ENCODE peak calls at places on chromosomes 1 and 21, in six cellular contexts. One of them, this sample, is unnamed.

GRCh38 chr1:10791117-10791951 is 5.1 kb downstream of the CASZ1 start:
- DNase-seq in mesendoderm: peak; percentile 22
- DNase-seq in GM23248: no peak
- DNase-seq in NT2/D1: no peak
- DNase-seq in lower lobe of right lung: no peak
- DNase-seq in K562: no peak
- DNase-seq in this sample: no peak

GRCh38 chr1:206979379-206980043 is 9.3 kb upstream of the FCAMR start:
- DNase-seq in K562: peak; percentile 68
- DNase-seq in NT2/D1: no peak
- DNase-seq in mesendoderm: peak; percentile 53
- DNase-seq in lower lobe of right lung: no peak
- DNase-seq in GM23248: peak; percentile 58
- DNase-seq in this sample: no peak

GRCh38 chr1:218426343-218426657 is 81.2 kb downstream of the TGFB2 start:
- DNase-seq in mesendoderm: no peak
- DNase-seq in lower lobe of right lung: no peak
- DNase-seq in NT2/D1: no peak
- DNase-seq in GM23248: peak; percentile 54
- DNase-seq in K562: no peak
- DNase-seq in this sample: no peak

GRCh38 chr1:182669266-182669665 is 15.1 kb downstream of the RGS8 start:
- DNase-seq in GM23248: no peak
- DNase-seq in mesendoderm: peak; percentile 40
- DNase-seq in K562: no peak
- DNase-seq in lower lobe of right lung: no peak
- DNase-seq in NT2/D1: no peak
- DNase-seq in this sample: no peak

GRCh38 chr1:202501281-202501680 is 152.8 kb downstream of the PPP1R12B start:
- DNase-seq in K562: peak; percentile 47
- DNase-seq in NT2/D1: peak; percentile 28
- DNase-seq in mesendoderm: peak; percentile 58
- DNase-seq in GM23248: peak; percentile 41
- DNase-seq in lower lobe of right lung: no peak
- DNase-seq in this sample: no peak

GRCh38 chr1:46488343-46489168 is 1.1 kb upstream of the DMBX1 start:
- DNase-seq in lower lobe of right lung: no peak
- DNase-seq in GM23248: peak; percentile 57
- DNase-seq in K562: no peak
- DNase-seq in mesendoderm: no peak
- DNase-seq in NT2/D1: no peak
- DNase-seq in this sample: no peak

GRCh38 chr1:7953850-7954609 is 7.5 kb upstream of the PARK7 start:
- DNase-seq in NT2/D1: peak; percentile 73
- DNase-seq in mesendoderm: peak; percentile 67
- DNase-seq in K562: peak; percentile 98
- DNase-seq in GM23248: peak; percentile 89
- DNase-seq in lower lobe of right lung: peak; percentile 99
- DNase-seq in this sample: peak; percentile 82

GRCh38 chr1:6445062-6445763 is 20.6 kb downstream of the ESPN start:
- DNase-seq in mesendoderm: peak; percentile 74
- DNase-seq in K562: peak; percentile 64
- DNase-seq in NT2/D1: no peak
- DNase-seq in lower lobe of right lung: no peak
- DNase-seq in GM23248: peak; percentile 59
- DNase-seq in this sample: no peak

GRCh38 chr21:44301961-44302406 is 2.1 kb downstream of the PFKL start:
- DNase-seq in GM23248: no peak
- DNase-seq in NT2/D1: no peak
- DNase-seq in mesendoderm: no peak
- DNase-seq in lower lobe of right lung: no peak
- DNase-seq in K562: no peak
- DNase-seq in this sample: no peak

GRCh38 chr21:42499430-42500106 is 3.5 kb upstream of the RSPH1 start:
- DNase-seq in K562: no peak
- DNase-seq in mesendoderm: peak; percentile 75
- DNase-seq in NT2/D1: no peak
- DNase-seq in lower lobe of right lung: no peak
- DNase-seq in GM23248: no peak
- DNase-seq in this sample: no peak

GRCh38 chr1:154719586-154720327 is 111.8 kb upstream of the ADAR start:
- DNase-seq in GM23248: no peak
- DNase-seq in K562: no peak
- DNase-seq in lower lobe of right lung: no peak
- DNase-seq in NT2/D1: no peak
- DNase-seq in mesendoderm: no peak
- DNase-seq in this sample: no peak

GRCh38 chr1:83692524-83693336 is 306.2 kb downstream of the TTLL7 start:
- DNase-seq in GM23248: peak; percentile 9
- DNase-seq in K562: no peak
- DNase-seq in lower lobe of right lung: no peak
- DNase-seq in mesendoderm: peak; percentile 95
- DNase-seq in NT2/D1: peak; percentile 97
- DNase-seq in this sample: no peak

GRCh38 chr1:224432672-224433040 is 1.9 kb downstream of the WDR26 start:
- DNase-seq in K562: peak; percentile 62
- DNase-seq in mesendoderm: no peak
- DNase-seq in NT2/D1: no peak
- DNase-seq in lower lobe of right lung: no peak
- DNase-seq in GM23248: peak; percentile 51
- DNase-seq in this sample: no peak

GRCh38 chr1:226436855-226437491 is 29.1 kb upstream of the PARP1 start:
- DNase-seq in GM23248: no peak
- DNase-seq in K562: no peak
- DNase-seq in lower lobe of right lung: no peak
- DNase-seq in mesendoderm: no peak
- DNase-seq in NT2/D1: no peak
- DNase-seq in this sample: no peak

GRCh38 chr1:212477680-212478466 is 45.2 kb downstream of the NENF start:
- DNase-seq in GM23248: no peak
- DNase-seq in K562: no peak
- DNase-seq in lower lobe of right lung: no peak
- DNase-seq in NT2/D1: no peak
- DNase-seq in mesendoderm: no peak
- DNase-seq in this sample: no peak

GRCh38 chr21:34653522-34653921 is 15.3 kb upstream of the CLIC6 start:
- DNase-seq in NT2/D1: no peak
- DNase-seq in K562: no peak
- DNase-seq in GM23248: no peak
- DNase-seq in lower lobe of right lung: no peak
- DNase-seq in mesendoderm: no peak
- DNase-seq in this sample: no peak

GRCh38 chr1:208917281-208917680 is 666.2 kb upstream of the CAMK1G start:
- DNase-seq in K562: no peak
- DNase-seq in NT2/D1: no peak
- DNase-seq in lower lobe of right lung: no peak
- DNase-seq in GM23248: no peak
- DNase-seq in mesendoderm: no peak
- DNase-seq in this sample: no peak

GRCh38 chr1:196361112-196361714 is 247.0 kb downstream of the KCNT2 start:
- DNase-seq in K562: peak; percentile 18
- DNase-seq in NT2/D1: no peak
- DNase-seq in mesendoderm: no peak
- DNase-seq in lower lobe of right lung: no peak
- DNase-seq in GM23248: peak; percentile 56
- DNase-seq in this sample: no peak

GRCh38 chr1:206814716-206815341 is 42.5 kb upstream of the IL10 start:
- DNase-seq in mesendoderm: no peak
- DNase-seq in GM23248: peak; percentile 51
- DNase-seq in K562: peak; percentile 33
- DNase-seq in NT2/D1: no peak
- DNase-seq in lower lobe of right lung: no peak
- DNase-seq in this sample: no peak

GRCh38 chr1:228405200-228405978 is 1.2 kb downstream of the TRIM11 start:
- DNase-seq in NT2/D1: no peak
- DNase-seq in K562: no peak
- DNase-seq in lower lobe of right lung: no peak
- DNase-seq in GM23248: peak; percentile 49
- DNase-seq in mesendoderm: peak; percentile 16
- DNase-seq in this sample: no peak

GRCh38 chr1:12717301-12717838 is 1.5 kb downstream of the AADACL3 start:
- DNase-seq in lower lobe of right lung: no peak
- DNase-seq in mesendoderm: no peak
- DNase-seq in NT2/D1: no peak
- DNase-seq in GM23248: no peak
- DNase-seq in K562: no peak
- DNase-seq in this sample: no peak

GRCh38 chr1:200888349-200888838 is 6.3 kb upstream of the INAVA start:
- DNase-seq in mesendoderm: peak; percentile 68
- DNase-seq in NT2/D1: no peak
- DNase-seq in GM23248: no peak
- DNase-seq in K562: no peak
- DNase-seq in lower lobe of right lung: no peak
- DNase-seq in this sample: no peak

GRCh38 chr21:42799516-42799915 is 79.8 kb downstream of the WDR4 start:
- DNase-seq in mesendoderm: no peak
- DNase-seq in lower lobe of right lung: no peak
- DNase-seq in NT2/D1: no peak
- DNase-seq in GM23248: no peak
- DNase-seq in K562: no peak
- DNase-seq in this sample: no peak

GRCh38 chr1:147669475-147670318 is 627 bp downstream of the ACP6 start:
- DNase-seq in lower lobe of right lung: peak; percentile 70
- DNase-seq in K562: no peak
- DNase-seq in mesendoderm: peak; percentile 76
- DNase-seq in NT2/D1: peak; percentile 58
- DNase-seq in GM23248: peak; percentile 72
- DNase-seq in this sample: peak; percentile 73

GRCh38 chr1:11654571-11655262 is at the start of gene FBXO44:
- DNase-seq in K562: peak; percentile 58
- DNase-seq in GM23248: peak; percentile 65
- DNase-seq in mesendoderm: peak; percentile 81
- DNase-seq in NT2/D1: no peak
- DNase-seq in lower lobe of right lung: peak; percentile 82
- DNase-seq in this sample: peak; percentile 77

GRCh38 chr1:36383240-36383639 is 2.5 kb downstream of the STK40 start:
- DNase-seq in K562: no peak
- DNase-seq in mesendoderm: no peak
- DNase-seq in lower lobe of right lung: no peak
- DNase-seq in GM23248: no peak
- DNase-seq in NT2/D1: no peak
- DNase-seq in this sample: no peak

GRCh38 chr1:98045211-98046030 is 124.6 kb upstream of the DPYD start:
- DNase-seq in K562: no peak
- DNase-seq in GM23248: peak; percentile 81
- DNase-seq in NT2/D1: no peak
- DNase-seq in lower lobe of right lung: no peak
- DNase-seq in mesendoderm: peak; percentile 51
- DNase-seq in this sample: peak; percentile 57

GRCh38 chr1:98044766-98045165 is 123.9 kb upstream of the DPYD start:
- DNase-seq in K562: no peak
- DNase-seq in GM23248: peak; percentile 56
- DNase-seq in NT2/D1: no peak
- DNase-seq in lower lobe of right lung: no peak
- DNase-seq in mesendoderm: no peak
- DNase-seq in this sample: no peak

GRCh38 chr1:98048234-98048633 is 127.4 kb upstream of the DPYD start:
- DNase-seq in NT2/D1: peak; percentile 71
- DNase-seq in K562: peak; percentile 14
- DNase-seq in GM23248: peak; percentile 94
- DNase-seq in lower lobe of right lung: peak; percentile 83
- DNase-seq in mesendoderm: peak; percentile 91
- DNase-seq in this sample: no peak

GRCh38 chr1:98044071-98044697 is 123.3 kb upstream of the DPYD start:
- DNase-seq in NT2/D1: no peak
- DNase-seq in K562: no peak
- DNase-seq in mesendoderm: no peak
- DNase-seq in lower lobe of right lung: no peak
- DNase-seq in GM23248: peak; percentile 42
- DNase-seq in this sample: no peak

GRCh38 chr1:98046031-98046641 is 125.3 kb upstream of the DPYD start:
- DNase-seq in lower lobe of right lung: peak; percentile 40
- DNase-seq in GM23248: peak; percentile 85
- DNase-seq in K562: no peak
- DNase-seq in NT2/D1: no peak
- DNase-seq in mesendoderm: peak; percentile 44
- DNase-seq in this sample: no peak
- H3K4me3 ChIP-seq in lower lobe of right lung: peak overlapping the region; percentile 47
- H3K4me3 ChIP-seq in GM23248: peak overlapping the region; percentile 89
- H3K4me3 ChIP-seq in K562: no peak overlapping the region
- H3K4me3 ChIP-seq in NT2/D1: peak overlapping the region; percentile 77
- H3K4me3 ChIP-seq in mesendoderm: no peak overlapping the region
- H3K4me3 ChIP-seq in this sample: peak overlapping the region; percentile 57

GRCh38 chr1:145958734-145959133 is 917 bp upstream of the LIX1L start:
- DNase-seq in GM23248: no peak
- DNase-seq in NT2/D1: no peak
- DNase-seq in K562: no peak
- DNase-seq in lower lobe of right lung: no peak
- DNase-seq in mesendoderm: no peak
- DNase-seq in this sample: no peak
- H3K4me1 ChIP-seq in GM23248: peaks cover 40% of the 10 kb centered on the region
- H3K4me1 ChIP-seq in NT2/D1: peaks cover 20% of the 10 kb centered on the region
- H3K4me1 ChIP-seq in K562: peaks cover 37% of the 10 kb centered on the region
- H3K4me1 ChIP-seq in lower lobe of right lung: peaks cover 78% of the 10 kb centered on the region
- H3K4me1 ChIP-seq in mesendoderm: peaks cover 20% of the 10 kb centered on the region
- H3K4me1 ChIP-seq in this sample: peaks cover 59% of the 10 kb centered on the region

GRCh38 chr1:68233202-68233601 is 879 bp upstream of the WLS start:
- DNase-seq in mesendoderm: no peak
- DNase-seq in NT2/D1: peak; percentile 35
- DNase-seq in GM23248: no peak
- DNase-seq in K562: no peak
- DNase-seq in lower lobe of right lung: no peak
- DNase-seq in this sample: no peak
- H3K27me3 ChIP-seq in mesendoderm: no peaks in the 10 kb centered on the region
- H3K27me3 ChIP-seq in NT2/D1: peaks cover 41% of the 10 kb centered on the region
- H3K27me3 ChIP-seq in GM23248: no peaks in the 10 kb centered on the region
- H3K27me3 ChIP-seq in K562: peaks cover 18% of the 10 kb centered on the region
- H3K27me3 ChIP-seq in lower lobe of right lung: no peaks in the 10 kb centered on the region
- H3K27me3 ChIP-seq in this sample: no peaks in the 10 kb centered on the region

GRCh38 chr1:66532214-66532613 is 1.7 kb upstream of the SGIP1 start:
- DNase-seq in NT2/D1: no peak
- DNase-seq in GM23248: no peak
- DNase-seq in mesendoderm: no peak
- DNase-seq in K562: no peak
- DNase-seq in lower lobe of right lung: no peak
- DNase-seq in this sample: no peak
- H3K4me3 ChIP-seq in NT2/D1: no peak overlapping the region
- H3K4me3 ChIP-seq in GM23248: no peak overlapping the region
- H3K4me3 ChIP-seq in mesendoderm: no peak overlapping the region
- H3K4me3 ChIP-seq in K562: no peak overlapping the region
- H3K4me3 ChIP-seq in lower lobe of right lung: no peak overlapping the region
- H3K4me3 ChIP-seq in this sample: peak overlapping the region; percentile 71